ENCODE peak calls at places on chromosomes 5 and 9, in five cellular contexts. One of them, this sample, is unnamed.

GRCh38 chr9:87816041-87816440 is 66.6 kb upstream of the SPATA31E1 start:
- DNase-seq in uterus: no peak
- DNase-seq in MM.1S: no peak
- DNase-seq in left ventricle myocardium inferior: no peak
- DNase-seq in breast epithelium: no peak
- DNase-seq in this sample: no peak

GRCh38 chr9:134228649-134229048 is 64.3 kb upstream of the RNU6ATAC start:
- DNase-seq in uterus: no peak
- DNase-seq in MM.1S: no peak
- DNase-seq in breast epithelium: no peak
- DNase-seq in left ventricle myocardium inferior: no peak
- DNase-seq in this sample: no peak

GRCh38 chr5:17831279-17831678 is 197.0 kb downstream of the TAF11L14 start:
- DNase-seq in left ventricle myocardium inferior: no peak
- DNase-seq in uterus: no peak
- DNase-seq in MM.1S: no peak
- DNase-seq in breast epithelium: no peak
- DNase-seq in this sample: no peak

GRCh38 chr5:108975697-108976096 is 228.0 kb downstream of the FER start:
- DNase-seq in uterus: no peak
- DNase-seq in MM.1S: no peak
- DNase-seq in left ventricle myocardium inferior: no peak
- DNase-seq in breast epithelium: no peak
- DNase-seq in this sample: no peak

GRCh38 chr5:8500426-8500825 is 631.5 kb downstream of the MTRR start:
- DNase-seq in MM.1S: no peak
- DNase-seq in left ventricle myocardium inferior: no peak
- DNase-seq in breast epithelium: no peak
- DNase-seq in uterus: no peak
- DNase-seq in this sample: no peak

GRCh38 chr5:133361922-133362321 is 250.4 kb downstream of the FSTL4 start:
- DNase-seq in uterus: no peak
- DNase-seq in left ventricle myocardium inferior: no peak
- DNase-seq in breast epithelium: no peak
- DNase-seq in MM.1S: no peak
- DNase-seq in this sample: no peak

GRCh38 chr5:141430332-141431113 is at the start of gene PCDHGA12:
- DNase-seq in MM.1S: peak; percentile 86
- DNase-seq in left ventricle myocardium inferior: peak; percentile 50
- DNase-seq in uterus: peak; percentile 44
- DNase-seq in breast epithelium: no peak
- DNase-seq in this sample: no peak

GRCh38 chr9:92749934-92750315 is 14.7 kb downstream of the BICD2 start:
- DNase-seq in breast epithelium: no peak
- DNase-seq in uterus: no peak
- DNase-seq in MM.1S: no peak
- DNase-seq in left ventricle myocardium inferior: no peak
- DNase-seq in this sample: no peak

GRCh38 chr5:116865651-116866050 is 291.0 kb upstream of the SEMA6A start:
- DNase-seq in MM.1S: no peak
- DNase-seq in breast epithelium: no peak
- DNase-seq in left ventricle myocardium inferior: no peak
- DNase-seq in uterus: no peak
- DNase-seq in this sample: no peak

GRCh38 chr5:13478831-13479465 is 465.5 kb downstream of the DNAH5 start:
- DNase-seq in MM.1S: peak; percentile 54
- DNase-seq in breast epithelium: no peak
- DNase-seq in uterus: no peak
- DNase-seq in left ventricle myocardium inferior: no peak
- DNase-seq in this sample: peak; percentile 63

GRCh38 chr9:70257991-70258691 is 637 bp upstream of the SMC5 start:
- DNase-seq in breast epithelium: peak; percentile 74
- DNase-seq in MM.1S: no peak
- DNase-seq in uterus: peak; percentile 38
- DNase-seq in left ventricle myocardium inferior: no peak
- DNase-seq in this sample: peak; percentile 59

GRCh38 chr5:93090698-93091097 is 490.3 kb downstream of the NR2F1-AS1 start:
- DNase-seq in uterus: no peak
- DNase-seq in MM.1S: no peak
- DNase-seq in breast epithelium: no peak
- DNase-seq in left ventricle myocardium inferior: no peak
- DNase-seq in this sample: no peak

GRCh38 chr9:120383999-120384924 is 195.7 kb downstream of the CDK5RAP2 start:
- DNase-seq in uterus: no peak
- DNase-seq in MM.1S: no peak
- DNase-seq in breast epithelium: no peak
- DNase-seq in left ventricle myocardium inferior: no peak
- DNase-seq in this sample: no peak

GRCh38 chr5:875931-876330 is 16.7 kb downstream of the BRD9 start:
- DNase-seq in uterus: no peak
- DNase-seq in left ventricle myocardium inferior: no peak
- DNase-seq in breast epithelium: no peak
- DNase-seq in MM.1S: no peak
- DNase-seq in this sample: no peak

GRCh38 chr5:150615141-150615699 is 25.2 kb upstream of the SYNPO start:
- DNase-seq in breast epithelium: peak; percentile 75
- DNase-seq in MM.1S: no peak
- DNase-seq in left ventricle myocardium inferior: peak; percentile 49
- DNase-seq in uterus: peak; percentile 72
- DNase-seq in this sample: peak; percentile 57

GRCh38 chr9:73133042-73133651 is 18.5 kb upstream of the ANXA1 start:
- DNase-seq in breast epithelium: no peak
- DNase-seq in left ventricle myocardium inferior: no peak
- DNase-seq in MM.1S: peak; percentile 24
- DNase-seq in uterus: no peak
- DNase-seq in this sample: no peak

GRCh38 chr5:75510417-75510835 is 1.0 kb downstream of the CERT1 start:
- DNase-seq in MM.1S: no peak
- DNase-seq in left ventricle myocardium inferior: no peak
- DNase-seq in uterus: no peak
- DNase-seq in breast epithelium: peak; percentile 23
- DNase-seq in this sample: no peak

GRCh38 chr9:133948571-133949485 is 43.3 kb downstream of the VAV2 start:
- DNase-seq in breast epithelium: no peak
- DNase-seq in left ventricle myocardium inferior: peak; percentile 3
- DNase-seq in MM.1S: no peak
- DNase-seq in uterus: no peak
- DNase-seq in this sample: no peak

DNA sequence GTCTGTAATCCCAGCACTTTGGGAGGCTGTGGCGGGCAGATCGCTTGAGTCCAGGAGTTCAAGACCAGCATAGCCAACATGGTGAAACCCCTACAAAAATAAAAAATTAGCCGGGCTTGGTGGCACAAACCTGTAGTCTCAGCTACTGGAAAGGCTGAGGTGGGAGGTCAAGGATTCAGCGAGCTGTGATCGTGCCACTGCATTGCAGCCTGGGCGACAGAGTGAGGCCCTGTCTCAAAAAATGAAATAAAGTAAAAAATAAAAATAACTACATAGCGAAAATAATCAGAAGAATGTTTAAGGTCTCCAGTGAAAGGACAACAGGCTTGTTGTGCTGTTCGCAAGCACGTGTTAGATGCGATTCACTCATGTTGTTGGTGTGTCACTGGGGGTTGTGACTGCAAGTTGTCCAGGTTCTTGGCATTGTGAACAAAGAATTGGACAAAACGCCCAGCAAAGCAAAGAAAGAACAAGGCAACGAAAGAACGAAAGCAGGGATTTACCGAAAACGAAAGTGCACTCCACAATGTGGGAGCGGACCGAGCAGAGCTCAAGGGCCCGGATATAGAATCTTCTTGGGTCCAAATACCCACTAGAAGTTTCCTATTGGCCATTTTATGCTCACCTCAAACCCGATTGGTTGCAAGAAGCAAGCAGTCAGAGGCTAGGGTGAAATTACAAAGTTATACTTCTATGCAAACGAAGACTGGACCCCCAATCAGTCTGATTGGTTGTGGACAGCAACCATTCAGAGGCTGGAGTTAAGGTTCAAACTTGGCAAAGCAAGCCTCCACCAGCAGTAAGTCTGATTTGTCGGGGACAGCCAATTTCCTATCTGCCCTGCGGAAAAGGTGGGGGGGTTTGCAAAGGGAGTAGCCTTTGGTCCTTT is 844 bp upstream of the MCCC2 start:
- DNase-seq in uterus: no peak
- DNase-seq in MM.1S: peak; percentile 39
- DNase-seq in left ventricle myocardium inferior: no peak
- DNase-seq in breast epithelium: no peak
- DNase-seq in this sample: peak; percentile 7
- H3K27ac ChIP-seq in uterus: peak overlapping the region; percentile 81
- H3K27ac ChIP-seq in MM.1S: peak overlapping the region; percentile 86
- H3K27ac ChIP-seq in left ventricle myocardium inferior: peak overlapping the region; percentile 88
- H3K27ac ChIP-seq in breast epithelium: peak overlapping the region; percentile 88
- H3K27ac ChIP-seq in this sample: peak overlapping the region; percentile 78

GRCh38 chr9:129459550-129460322 is 161.2 kb downstream of the C9orf50 start:
- DNase-seq in left ventricle myocardium inferior: no peak
- DNase-seq in uterus: no peak
- DNase-seq in breast epithelium: peak; percentile 41
- DNase-seq in MM.1S: no peak
- DNase-seq in this sample: no peak

GRCh38 chr9:129458663-129459549 is 162.0 kb downstream of the C9orf50 start:
- DNase-seq in breast epithelium: peak; percentile 74
- DNase-seq in MM.1S: no peak
- DNase-seq in left ventricle myocardium inferior: peak; percentile 54
- DNase-seq in uterus: peak; percentile 67
- DNase-seq in this sample: peak; percentile 83

GRCh38 chr9:129462360-129462759 is 158.5 kb downstream of the C9orf50 start:
- DNase-seq in MM.1S: no peak
- DNase-seq in breast epithelium: no peak
- DNase-seq in left ventricle myocardium inferior: no peak
- DNase-seq in uterus: no peak
- DNase-seq in this sample: no peak

GRCh38 chr9:129458155-129458661 is 162.7 kb downstream of the C9orf50 start:
- DNase-seq in left ventricle myocardium inferior: no peak
- DNase-seq in uterus: no peak
- DNase-seq in breast epithelium: peak; percentile 55
- DNase-seq in MM.1S: peak; percentile 64
- DNase-seq in this sample: no peak

GRCh38 chr9:129460323-129461261 is 160.3 kb downstream of the C9orf50 start:
- DNase-seq in left ventricle myocardium inferior: peak; percentile 97
- DNase-seq in MM.1S: peak; percentile 95
- DNase-seq in breast epithelium: peak; percentile 97
- DNase-seq in uterus: peak; percentile 99
- DNase-seq in this sample: peak; percentile 100
- TF ChIP-seq CTCF in left ventricle myocardium inferior: peak; percentile 53
- TF ChIP-seq CTCF in MM.1S: no peak
- TF ChIP-seq CTCF in breast epithelium: peak; percentile 37
- TF ChIP-seq CTCF in uterus: no peak
- TF ChIP-seq CTCF in this sample: peak; percentile 30

DNA sequence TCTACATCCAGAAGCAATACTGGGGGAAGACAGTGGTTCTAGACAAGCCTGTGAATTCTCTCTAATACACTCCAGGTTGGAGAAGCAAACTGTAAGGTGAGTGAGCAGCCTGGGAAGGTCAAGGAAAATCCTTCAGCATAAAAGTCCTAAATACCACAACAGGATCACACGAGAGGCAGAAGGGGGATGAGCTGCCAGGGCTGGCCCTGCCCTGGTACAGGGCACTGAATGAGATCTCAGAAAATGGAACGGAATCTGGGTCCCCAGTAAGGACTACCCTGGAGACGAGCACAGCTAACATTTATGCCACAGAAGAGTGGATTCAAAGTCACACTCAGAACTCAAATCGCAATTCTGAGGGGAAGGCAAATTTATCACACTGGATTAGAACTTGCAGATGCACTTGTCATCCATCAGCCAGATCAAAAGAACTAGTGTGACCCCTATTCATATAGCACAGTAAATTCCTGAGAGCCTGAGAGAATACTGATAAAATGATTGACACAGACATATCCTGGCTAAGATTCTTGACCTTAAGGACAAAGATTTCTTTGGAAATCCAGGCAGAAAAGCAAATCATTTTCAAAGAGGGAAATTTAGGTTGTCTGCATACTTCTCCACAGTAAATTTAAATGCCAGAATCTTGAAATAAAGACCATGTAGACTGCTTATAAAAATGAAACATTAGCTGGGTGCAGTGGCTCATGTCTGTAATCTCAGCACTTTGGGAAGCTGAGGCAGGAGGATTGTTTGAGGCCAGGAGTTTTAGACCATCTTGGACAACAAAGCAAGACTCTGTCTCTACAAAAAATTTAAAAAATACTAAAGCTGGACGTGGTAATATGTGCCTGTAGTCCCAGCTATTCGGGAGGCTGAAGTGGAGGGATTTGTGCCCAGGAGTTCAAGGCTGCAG is 25.6 kb downstream of the FYB1 start:
- DNase-seq in breast epithelium: no peak
- DNase-seq in left ventricle myocardium inferior: no peak
- DNase-seq in uterus: no peak
- DNase-seq in MM.1S: no peak
- DNase-seq in this sample: no peak
- H3K27ac ChIP-seq in breast epithelium: no peak overlapping the region
- H3K27ac ChIP-seq in left ventricle myocardium inferior: no peak overlapping the region
- H3K27ac ChIP-seq in uterus: no peak overlapping the region
- H3K27ac ChIP-seq in MM.1S: no peak overlapping the region
- H3K27ac ChIP-seq in this sample: no peak overlapping the region

GRCh38 chr9:135281151-135281550 is 193.7 kb downstream of the OLFM1 start:
- DNase-seq in MM.1S: no peak
- DNase-seq in left ventricle myocardium inferior: no peak
- DNase-seq in breast epithelium: no peak
- DNase-seq in uterus: no peak
- DNase-seq in this sample: no peak
- TF ChIP-seq CTCF in MM.1S: no peak
- TF ChIP-seq CTCF in left ventricle myocardium inferior: no peak
- TF ChIP-seq CTCF in breast epithelium: no peak
- TF ChIP-seq CTCF in uterus: no peak
- TF ChIP-seq CTCF in this sample: peak; percentile 65

DNA sequence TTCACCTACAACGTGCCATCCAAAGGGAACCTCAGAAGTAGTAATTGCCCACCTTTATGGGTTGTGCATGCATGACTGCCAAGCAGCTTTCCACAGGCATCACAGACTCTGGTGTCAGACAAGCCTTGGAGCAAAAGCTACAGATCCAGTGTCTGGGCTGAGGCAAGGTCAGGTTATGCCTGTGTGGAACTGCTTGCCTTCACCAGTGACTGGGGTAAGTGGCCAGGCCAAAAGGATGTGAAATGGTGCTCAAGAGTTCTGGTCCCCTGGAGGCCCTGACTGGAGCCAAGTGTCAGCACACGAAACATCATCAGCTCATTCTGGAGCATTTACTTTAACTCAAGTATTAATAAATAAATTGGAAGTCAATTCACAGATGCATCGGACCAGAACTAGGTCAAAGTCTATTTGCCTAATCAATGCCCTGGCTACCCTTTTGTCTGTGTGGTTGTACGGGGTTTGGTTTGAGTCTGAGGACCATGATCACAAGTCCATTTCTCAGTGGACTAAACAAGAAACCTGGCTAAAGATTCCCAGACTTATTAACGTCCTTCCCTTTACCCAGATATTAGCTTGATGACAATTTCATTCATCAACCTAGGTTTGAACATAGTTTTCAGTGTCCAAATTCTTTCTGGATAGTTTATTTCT is 41.5 kb upstream of the ZBED3 start:
- DNase-seq in MM.1S: no peak
- DNase-seq in uterus: no peak
- DNase-seq in left ventricle myocardium inferior: no peak
- DNase-seq in breast epithelium: no peak
- DNase-seq in this sample: no peak
- H3K27ac ChIP-seq in MM.1S: no peak overlapping the region
- H3K27ac ChIP-seq in uterus: no peak overlapping the region
- H3K27ac ChIP-seq in left ventricle myocardium inferior: no peak overlapping the region
- H3K27ac ChIP-seq in breast epithelium: no peak overlapping the region
- H3K27ac ChIP-seq in this sample: no peak overlapping the region

GRCh38 chr5:120082316-120083068 is 381.6 kb upstream of the PRR16 start:
- DNase-seq in breast epithelium: no peak
- DNase-seq in uterus: no peak
- DNase-seq in MM.1S: no peak
- DNase-seq in left ventricle myocardium inferior: no peak
- DNase-seq in this sample: no peak
- TF ChIP-seq CTCF in breast epithelium: no peak
- TF ChIP-seq CTCF in uterus: no peak
- TF ChIP-seq CTCF in MM.1S: peak; percentile 7
- TF ChIP-seq CTCF in left ventricle myocardium inferior: no peak
- TF ChIP-seq CTCF in this sample: no peak

This sample was measured in WERI-Rb-1.